ENCODE peak calls at places on chromosome 3, in four cellular contexts. Q is GM12878, S is A549, L is HepG2. T is an unnamed sample.

GRCh38 chr3:184016169-184016570 is 1.5 kb downstream of the ABCC5 start:
- DNase-seq in Q (no peak), S (no peak), L (no peak), T (peak; percentile 22)

GRCh38 chr3:168040624-168041208 is 55.0 kb downstream of the GOLIM4 start:
- DNase-seq in Q (no peak), S (peak; percentile 57), L (peak; percentile 49), T (peak; percentile 22)

GRCh38 chr3:52536369-52537164 is at the start of gene UQCC5:
- DNase-seq in Q (peak; percentile 95), S (peak; percentile 97), L (peak; percentile 96), T (peak; percentile 95)

GRCh38 chr3:129723558-129724324 is 117.3 kb upstream of the PLXND1 start:
- DNase-seq in Q (no peak), S (peak; percentile 69), L (no peak), T (no peak)

GRCh38 chr3:121126378-121127035 is 218.5 kb downstream of the STXBP5L start:
- DNase-seq in Q (no peak), S (no peak), L (no peak), T (no peak)

GRCh38 chr3:31908391-31909097 is 72.5 kb downstream of the OSBPL10 start:
- DNase-seq in Q (no peak), S (peak; percentile 29), L (peak; percentile 9), T (no peak)

GRCh38 chr3:126216416-126216815 is 36.0 kb upstream of the ALDH1L1 start:
- DNase-seq in Q (no peak), S (no peak), L (no peak), T (no peak)

GRCh38 chr3:112390783-112391641 is 58.1 kb downstream of the CD200 start:
- DNase-seq in Q (no peak), S (no peak), L (no peak), T (no peak)

GRCh38 chr3:184343200-184343876 is 5.9 kb downstream of the FAM131A start:
- DNase-seq in Q (no peak), S (no peak), L (no peak), T (no peak)

GRCh38 chr3:126313580-126314304 is 43.5 kb downstream of the KLF15 start:
- DNase-seq in Q (no peak), S (no peak), L (no peak), T (no peak)

DNA sequence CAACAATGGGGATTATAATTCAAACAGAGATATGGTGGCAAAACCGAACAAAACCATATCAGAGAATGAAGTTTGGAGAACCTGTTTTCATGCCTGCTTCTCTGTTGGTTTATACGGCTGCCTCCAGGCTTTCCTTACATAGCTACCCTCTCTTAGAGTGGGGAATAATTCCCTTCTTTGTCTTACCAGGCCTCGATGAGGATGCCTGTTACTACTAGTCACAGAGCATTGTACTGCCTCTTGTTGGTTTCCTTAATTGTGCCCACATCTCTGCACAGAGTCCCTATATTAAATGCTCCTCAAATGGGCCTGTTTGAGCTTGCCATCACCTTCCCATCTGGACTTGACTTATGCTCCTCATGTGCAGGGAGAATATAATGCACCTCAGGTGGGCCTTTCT is 92.9 kb downstream of the NCEH1 start:
- DNase-seq in Q (no peak), S (no peak), L (no peak), T (no peak)
- TF ChIP-seq ESRRA in Q (no peak), S (no peak), L (no peak), T (no peak)

GRCh38 chr3:107063351-107063750 is 313.9 kb upstream of the CCDC54 start:
- DNase-seq in Q (no peak), S (no peak), L (no peak), T (no peak)
- TF ChIP-seq POLR2AphosphoS2 in Q (no peak), S (no peak), L (no peak), T (no peak)

GRCh38 chr3:131026321-131027151 is at the start of the genes ASTE1 and NEK11:
- DNase-seq in Q (peak; percentile 41), S (peak; percentile 85), L (peak; percentile 70), T (peak; percentile 77)
- TF ChIP-seq EP300 in Q (no peak), S (no peak), L (no peak), T (no peak)

DNA sequence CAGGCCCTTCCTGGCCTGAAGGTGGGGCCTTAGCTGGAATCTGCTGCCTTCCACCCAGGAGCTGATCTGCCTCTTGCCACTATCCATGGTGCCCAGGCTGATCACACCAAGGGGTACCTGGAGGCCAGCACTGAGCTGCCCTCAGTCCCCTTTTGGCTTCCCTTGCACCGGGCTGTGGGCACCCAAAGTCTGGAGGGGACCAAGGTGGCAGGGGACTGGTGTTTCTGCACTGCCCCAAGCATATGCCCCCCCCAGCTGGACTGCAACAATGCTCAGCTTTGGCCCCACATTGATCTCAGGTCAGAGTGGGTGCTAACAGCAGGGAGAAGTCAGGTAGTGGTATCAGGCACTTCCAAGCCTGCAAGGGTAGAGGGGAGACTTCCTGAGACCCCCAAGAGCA is 902.6 kb upstream of the EPHA6 start:
- DNase-seq in Q (no peak), S (no peak), L (no peak), T (no peak)
- TF ChIP-seq ESRRA in Q (no peak), S (no peak), L (no peak), T (no peak)

DNA sequence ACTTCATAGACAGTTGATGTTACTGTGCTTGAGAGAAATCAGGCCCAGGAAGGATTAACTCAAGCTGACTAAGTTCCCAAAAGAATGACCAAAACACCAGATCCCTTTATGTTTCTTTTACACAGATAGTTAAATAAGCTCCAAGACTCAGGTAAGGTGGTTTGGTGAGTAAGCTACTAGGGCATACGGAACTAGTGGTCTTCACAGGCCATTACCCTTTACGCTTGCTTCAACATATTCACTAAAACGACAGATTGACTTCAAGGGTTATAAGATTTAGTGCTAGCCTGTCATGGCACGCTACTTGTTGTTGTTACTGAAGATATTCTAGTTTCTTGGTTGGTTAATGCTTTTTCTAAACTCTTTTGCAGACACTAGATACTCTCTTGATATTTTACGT is 369.3 kb downstream of the LPP start:
- DNase-seq in Q (no peak), S (no peak), L (no peak), T (no peak)
- TF ChIP-seq POLR2AphosphoS2 in Q (no peak), S (no peak), L (no peak), T (no peak)

GRCh38 chr3:16090013-16090412 is 84.5 kb upstream of the GALNT15 start:
- DNase-seq in Q (no peak), S (peak; percentile 48), L (peak; percentile 12), T (no peak)
- TF ChIP-seq EP300 in Q (no peak), S (no peak), L (no peak), T (no peak)

GRCh38 chr3:13042127-13042931 is 30.9 kb downstream of the IQSEC1 start:
- DNase-seq in Q (no peak), S (no peak), L (no peak), T (no peak)

GRCh38 chr3:13041113-13041776 is 32.0 kb downstream of the IQSEC1 start:
- DNase-seq in Q (no peak), S (no peak), L (no peak), T (peak; percentile 70)

GRCh38 chr3:13042932-13043275 is 30.3 kb downstream of the IQSEC1 start:
- DNase-seq in Q (no peak), S (no peak), L (no peak), T (peak; percentile 82)

GRCh38 chr3:13039286-13039896 is 33.8 kb downstream of the IQSEC1 start:
- DNase-seq in Q (no peak), S (no peak), L (no peak), T (no peak)

DNA sequence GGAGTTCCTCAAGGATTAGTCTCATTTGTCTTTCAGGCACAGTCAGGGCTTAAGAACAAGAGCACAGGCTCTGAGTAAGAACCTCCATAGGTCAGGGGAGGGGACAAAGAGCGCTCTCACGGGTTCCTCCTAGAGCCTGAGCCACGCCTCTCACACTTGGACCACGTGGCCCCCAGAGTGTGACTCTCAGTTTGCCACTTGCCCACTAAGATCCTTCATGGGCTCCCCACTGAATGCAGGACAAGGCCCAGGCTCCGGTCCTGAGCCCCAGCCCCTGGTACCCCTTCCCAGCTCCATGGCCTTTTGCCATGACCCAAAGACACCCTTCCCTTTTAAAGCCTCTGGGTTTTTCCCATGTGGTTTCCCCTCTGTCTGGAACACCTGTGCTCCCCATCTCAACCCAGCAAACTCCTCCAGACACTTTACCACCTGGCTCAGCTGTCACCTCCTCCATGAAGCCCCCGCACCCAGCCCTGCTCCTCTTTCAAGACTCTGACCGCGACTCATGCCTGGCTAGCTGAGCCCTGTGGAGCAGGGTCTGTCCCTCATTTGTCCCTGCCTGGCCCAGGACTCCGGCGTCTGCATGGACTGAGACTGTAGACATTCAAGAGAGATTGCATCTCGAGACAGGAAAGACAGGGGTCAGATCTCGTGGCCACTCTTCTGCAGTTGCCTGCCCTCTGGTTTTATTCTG is 32.7 kb downstream of the IQSEC1 start:
- DNase-seq in Q (no peak), S (no peak), L (no peak), T (peak; percentile 63)
- TF ChIP-seq ESRRA in Q (no peak), S (no peak), L (no peak), T (no peak)

GRCh38 chr3:133040696-133041523 is 2.7 kb downstream of the TMEM108 start:
- DNase-seq in Q (peak; percentile 21), S (peak; percentile 51), L (peak; percentile 58), T (peak; percentile 39)
- TF ChIP-seq POLR2AphosphoS2 in Q (no peak), S (no peak), L (no peak), T (no peak)